ENCODE peak calls at places on chromosomes 1 and 21, in six cellular contexts. E, I, C, S, T and W are unnamed samples.
A peak's percentile ranks its signal among the peaks of the same experiment; 100 is the strongest.

GRCh38 chr1:18959591-18959990 is 3.1 kb upstream of the IFFO2 start:
- DNase-seq in E (no peak), I (no peak), C (no peak), S (no peak), T (no peak), W (no peak)

GRCh38 chr1:39540504-39541031 is 36.0 kb downstream of the PABPC4 start:
- DNase-seq in E (no peak), I (peak; percentile 82), C (peak; percentile 88), S (no peak), T (peak; percentile 6), W (no peak)

GRCh38 chr1:193013005-193013404 is 46.2 kb downstream of the UCHL5 start:
- DNase-seq in E (no peak), I (no peak), C (no peak), S (no peak), T (peak; percentile 37), W (no peak)

GRCh38 chr1:160625725-160626498 is 20.9 kb downstream of the SLAMF1 start:
- DNase-seq in E (no peak), I (no peak), C (no peak), S (no peak), T (no peak), W (no peak)

GRCh38 chr1:1351511-1352427 is 2.6 kb upstream of the DVL1 start:
- DNase-seq in E (no peak), I (peak; percentile 63), C (no peak), S (peak; percentile 32), T (no peak), W (no peak)

GRCh38 chr1:180643693-180644092 is 11.9 kb downstream of the XPR1 start:
- DNase-seq in E (no peak), I (no peak), C (no peak), S (no peak), T (no peak), W (no peak)

GRCh38 chr1:91672601-91673161 is 172.0 kb downstream of the CDC7 start:
- DNase-seq in E (no peak), I (no peak), C (no peak), S (no peak), T (no peak), W (no peak)

GRCh38 chr1:91796390-91796654 is 89.6 kb downstream of the TGFBR3 start:
- DNase-seq in E (no peak), I (no peak), C (no peak), S (no peak), T (no peak), W (no peak)

GRCh38 chr1:213326666-213327317 is 275.8 kb downstream of the RPS6KC1 start:
- DNase-seq in E (no peak), I (peak; percentile 66), C (peak; percentile 79), S (no peak), T (peak; percentile 29), W (no peak)

GRCh38 chr1:105492941-105493340 is 1563.5 kb upstream of the PRMT6 start:
- DNase-seq in E (no peak), I (no peak), C (no peak), S (no peak), T (no peak), W (no peak)

GRCh38 chr1:19036049-19036546 is 79.6 kb upstream of the IFFO2 start:
- DNase-seq in E (no peak), I (no peak), C (no peak), S (no peak), T (no peak), W (no peak)

GRCh38 chr1:77682442-77683141 is at the start of gene ZZZ3:
- DNase-seq in E (peak; percentile 95), I (peak; percentile 92), C (peak; percentile 94), S (peak; percentile 94), T (peak; percentile 90), W (peak; percentile 72)

GRCh38 chr1:195608883-195609282 is 999.4 kb downstream of the KCNT2 start:
- DNase-seq in E (no peak), I (no peak), C (no peak), S (no peak), T (no peak), W (no peak)

GRCh38 chr1:238487931-238488330 is 597.2 kb upstream of the ZP4 start:
- DNase-seq in E (no peak), I (no peak), C (no peak), S (no peak), T (no peak), W (no peak)

GRCh38 chr1:115428676-115429075 is 90.6 kb upstream of the NGF start:
- DNase-seq in E (no peak), I (no peak), C (no peak), S (no peak), T (no peak), W (no peak)

GRCh38 chr1:155124503-155125463 is 2.9 kb upstream of the EFNA1 start:
- DNase-seq in E (peak; percentile 51), I (no peak), C (no peak), S (no peak), T (no peak), W (no peak)

GRCh38 chr1:22562584-22563551 is at the start of gene EPHA8:
- DNase-seq in E (no peak), I (no peak), C (no peak), S (peak; percentile 33), T (no peak), W (no peak)

GRCh38 chr1:12196641-12197482 is 30.1 kb downstream of the TNFRSF1B start:
- DNase-seq in E (peak; percentile 78), I (peak; percentile 67), C (peak; percentile 82), S (no peak), T (no peak), W (no peak)

GRCh38 chr1:157833155-157833554 is 8.5 kb downstream of the CD5L start:
- DNase-seq in E (no peak), I (no peak), C (no peak), S (no peak), T (no peak), W (no peak)

GRCh38 chr1:36279110-36279788 is 26.9 kb upstream of the SH3D21 start:
- DNase-seq in E (no peak), I (no peak), C (no peak), S (no peak), T (no peak), W (no peak)

GRCh38 chr1:89050649-89051033 is 14.4 kb downstream of the GBP1 start:
- DNase-seq in E (no peak), I (no peak), C (no peak), S (no peak), T (no peak), W (no peak)

GRCh38 chr1:66168467-66168887 is 365.5 kb upstream of the SGIP1 start:
- DNase-seq in E (no peak), I (no peak), C (no peak), S (no peak), T (no peak), W (no peak)

DNA sequence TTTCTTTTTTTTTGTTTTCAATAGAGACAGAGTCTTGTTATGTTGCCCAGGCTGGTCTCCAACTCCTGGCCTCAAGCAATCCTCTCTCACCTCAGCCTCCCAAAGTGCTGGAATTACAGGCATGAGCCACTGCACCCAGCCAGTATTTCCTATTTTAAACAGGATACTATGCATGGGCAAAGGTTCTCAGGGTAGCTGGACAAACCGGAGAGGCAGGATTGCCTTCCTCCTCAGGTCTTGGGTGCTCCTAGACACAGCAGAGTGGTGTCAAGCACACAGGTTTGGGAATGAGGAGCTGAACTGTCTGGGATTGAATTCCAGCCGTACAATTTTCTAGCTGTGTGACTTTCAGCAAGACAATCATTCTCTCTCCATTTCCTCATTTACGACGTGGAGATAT is 22.9 kb upstream of the HNRNPU start:
- DNase-seq in E (no peak), I (no peak), C (no peak), S (no peak), T (no peak), W (no peak)
- H3K27ac ChIP-seq in E (no peak overlapping the region), I (no peak overlapping the region), C (no peak overlapping the region), S (no peak overlapping the region), T (no peak overlapping the region), W (no peak overlapping the region)

GRCh38 chr1:230301322-230301721 is 124.8 kb downstream of the PGBD5 start:
- DNase-seq in E (no peak), I (no peak), C (no peak), S (peak; percentile 80), T (no peak), W (no peak)

GRCh38 chr1:230301820-230302219 is 124.3 kb downstream of the PGBD5 start:
- DNase-seq in E (no peak), I (no peak), C (no peak), S (no peak), T (no peak), W (no peak)

GRCh38 chr1:230303069-230303468 is 123.1 kb downstream of the PGBD5 start:
- DNase-seq in E (no peak), I (no peak), C (no peak), S (no peak), T (no peak), W (no peak)

GRCh38 chr1:230306158-230306557 is 120.0 kb downstream of the PGBD5 start:
- DNase-seq in E (no peak), I (no peak), C (no peak), S (no peak), T (no peak), W (no peak)

GRCh38 chr1:230303822-230304221 is 122.3 kb downstream of the PGBD5 start:
- DNase-seq in E (no peak), I (no peak), C (no peak), S (no peak), T (no peak), W (no peak)
- H3K27ac ChIP-seq in E (no peak overlapping the region), I (no peak overlapping the region), C (no peak overlapping the region), S (no peak overlapping the region), T (no peak overlapping the region), W (no peak overlapping the region)

DNA sequence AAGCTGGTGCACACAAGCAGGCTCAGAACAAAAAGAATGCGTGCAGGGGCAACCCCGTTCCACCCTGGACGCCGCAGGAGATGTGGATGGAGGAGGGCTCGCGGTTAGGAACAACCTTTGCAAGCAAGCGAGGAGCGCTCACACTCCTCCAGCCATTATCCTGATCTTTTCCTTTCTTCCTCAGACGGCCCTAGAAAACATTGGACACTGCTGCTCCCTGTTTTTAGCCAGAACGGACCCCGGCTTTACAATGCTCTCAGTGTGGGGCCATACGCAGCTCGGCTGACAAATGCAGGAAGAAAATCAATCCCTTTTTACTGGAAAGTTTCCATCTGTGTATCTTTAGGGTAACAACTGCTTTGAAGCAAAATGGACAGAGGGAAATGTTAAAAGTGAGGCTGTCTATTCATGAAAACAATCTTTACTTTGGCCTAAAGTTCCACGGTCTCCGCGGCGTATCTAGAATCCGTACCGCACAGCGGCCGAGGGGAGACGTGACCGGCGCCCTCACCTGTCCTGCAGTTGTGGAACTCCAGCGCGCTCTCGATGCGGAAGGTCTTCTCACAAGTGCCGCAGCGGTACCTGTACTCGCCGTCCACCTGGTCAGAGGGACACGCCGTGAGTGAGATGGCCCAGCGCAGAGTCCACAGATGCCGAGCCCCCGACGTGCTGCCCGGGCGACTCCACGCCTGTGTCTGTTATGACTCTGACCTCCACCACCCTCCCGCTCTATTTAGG is 44.0 kb downstream of the PRDM15 start:
- DNase-seq in E (no peak), I (no peak), C (peak; percentile 27), S (no peak), T (no peak), W (no peak)
- H3K27ac ChIP-seq in E (no peak overlapping the region), I (no peak overlapping the region), C (no peak overlapping the region), S (no peak overlapping the region), T (no peak overlapping the region), W (no peak overlapping the region)

DNA sequence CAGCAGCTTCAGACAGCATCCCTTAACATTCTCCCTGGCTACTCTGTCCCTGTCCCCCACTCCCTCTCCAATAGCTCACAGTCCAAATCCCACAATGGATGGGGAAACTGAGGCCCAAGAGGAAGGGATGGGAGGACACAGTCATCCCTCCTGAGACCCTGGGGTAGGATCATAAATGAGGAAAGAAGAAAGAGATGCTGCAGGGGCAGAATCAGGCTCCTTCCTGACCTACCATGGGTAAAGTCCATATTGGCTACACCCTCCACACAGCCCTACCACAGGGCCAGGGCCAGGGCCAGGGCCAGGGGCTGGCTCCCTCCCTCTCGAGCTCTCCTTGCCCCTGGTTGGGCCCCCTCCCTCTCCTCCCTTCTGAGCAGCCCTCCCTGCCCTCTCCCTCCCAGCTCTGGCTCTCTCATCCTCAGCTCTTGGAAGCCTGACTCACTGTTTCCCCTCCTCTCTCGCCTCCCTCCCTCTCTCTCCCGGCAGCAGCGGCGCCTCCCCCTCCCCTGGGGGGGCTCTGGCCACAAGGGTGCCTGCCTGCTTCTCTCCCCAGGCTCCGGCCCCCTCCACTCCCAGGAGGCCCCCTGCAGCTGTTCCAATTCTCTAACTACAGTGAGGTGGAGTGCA is 4.9 kb downstream of the AHDC1 start:
- DNase-seq in E (no peak), I (peak; percentile 84), C (peak; percentile 79), S (peak; percentile 46), T (no peak), W (no peak)
- H3K27ac ChIP-seq in E (no peak overlapping the region), I (peak overlapping the region; percentile 97), C (peak overlapping the region; percentile 82), S (peak overlapping the region; percentile 71), T (peak overlapping the region; percentile 2), W (no peak overlapping the region)